ENCODE peak calls at places on chromosomes 11 and 22, in eight cellular contexts. I is choroid plexus epithelial cell, J is endodermal cell, X is colonic mucosa, M is suprapubic skin, A is GM13976, K is mesothelial cell of epicardium, S is omental fat pad. O is an unnamed sample.
A peak's percentile ranks its signal among the peaks of the same experiment; 100 is the strongest.

GRCh38 chr11:98183034-98183433 is 837.7 kb upstream of the CNTN5 start:
- DNase-seq in M (no peak), K (no peak), A (no peak), I (no peak), J (no peak), S (no peak), X (no peak), O (no peak)

GRCh38 chr11:42066113-42066512 is 606.7 kb upstream of the LRRC4C start:
- DNase-seq in J (peak; percentile 49), M (peak; percentile 65), I (no peak), A (no peak), K (no peak), X (no peak), S (no peak), O (no peak)

GRCh38 chr11:94638902-94639373 is 71.8 kb downstream of the PIWIL4 start:
- DNase-seq in J (no peak), K (no peak), A (no peak), M (no peak), I (peak; percentile 75), X (no peak), S (no peak), O (peak; percentile 17)

GRCh38 chr11:83069441-83070043 is 2.2 kb downstream of the RAB30 start:
- DNase-seq in I (peak; percentile 14), J (no peak), S (no peak), M (no peak), K (no peak), X (no peak), A (no peak), O (no peak)

GRCh38 chr11:89566972-89567371 is 75.8 kb upstream of the NOX4 start:
- DNase-seq in J (no peak), K (no peak), S (no peak), X (no peak), M (no peak), I (no peak), A (no peak), O (no peak)

GRCh38 chr11:11531127-11531526 is 90.7 kb downstream of the GALNT18 start:
- DNase-seq in S (no peak), I (no peak), K (no peak), J (no peak), X (no peak), A (no peak), M (no peak), O (no peak)

GRCh38 chr22:33851240-33851639 is 69.0 kb downstream of the LARGE1 start:
- DNase-seq in K (no peak), X (no peak), M (no peak), J (no peak), S (no peak), A (no peak), I (no peak), O (no peak)

GRCh38 chr11:121095561-121095960 is 5.5 kb upstream of the TECTA start:
- DNase-seq in K (no peak), J (no peak), M (no peak), S (no peak), I (no peak), X (no peak), A (no peak), O (no peak)

GRCh38 chr11:43738600-43739409 is 58.3 kb downstream of the HSD17B12 start:
- DNase-seq in A (no peak), I (peak; percentile 93), M (no peak), J (no peak), X (no peak), K (no peak), S (no peak), O (no peak)

GRCh38 chr11:126603486-126603885 is 248.0 kb downstream of the ST3GAL4 start:
- DNase-seq in M (peak; percentile 24), J (no peak), K (no peak), I (no peak), X (no peak), A (no peak), S (no peak), O (no peak)

GRCh38 chr22:39242809-39243442 is 1.9 kb downstream of the PDGFB start:
- DNase-seq in K (peak; percentile 55), X (peak; percentile 39), A (no peak), M (no peak), I (no peak), J (peak; percentile 88), S (no peak), O (no peak)

GRCh38 chr11:7548659-7549283 is 35.0 kb downstream of the PPFIBP2 start:
- DNase-seq in S (no peak), X (peak; percentile 63), K (no peak), I (no peak), M (no peak), A (peak; percentile 47), J (peak; percentile 95), O (peak; percentile 58)

GRCh38 chr11:45252134-45252856 is 33.8 kb downstream of the SYT13 start:
- DNase-seq in A (peak; percentile 71), J (peak; percentile 96), X (peak; percentile 84), M (no peak), K (no peak), S (no peak), I (no peak), O (peak; percentile 57)

GRCh38 chr11:94185387-94186084 is 56.9 kb downstream of the PANX1 start:
- DNase-seq in K (no peak), S (no peak), X (no peak), J (no peak), M (no peak), I (peak; percentile 55), A (no peak), O (no peak)

GRCh38 chr11:130551388-130551787 is 102.9 kb downstream of the ADAMTS15 start:
- DNase-seq in I (peak; percentile 41), M (no peak), S (no peak), J (no peak), A (no peak), X (no peak), K (no peak), O (no peak)

GRCh38 chr11:33699515-33700424 is 856 bp downstream of the C11orf91 start:
- DNase-seq in A (no peak), J (no peak), X (peak; percentile 82), K (no peak), I (peak; percentile 82), M (peak; percentile 82), S (no peak), O (no peak)

GRCh38 chr11:70473186-70473872 is 75.0 kb downstream of the CTTN start:
- DNase-seq in X (no peak), A (no peak), S (no peak), K (no peak), I (no peak), M (no peak), J (no peak), O (no peak)

GRCh38 chr22:39520874-39521857 is 804 bp downstream of the ATF4 start:
- DNase-seq in J (peak; percentile 80), I (peak; percentile 89), X (peak; percentile 84), S (no peak), K (no peak), A (peak; percentile 84), M (peak; percentile 89), O (peak; percentile 77)

GRCh38 chr22:43152355-43153071 is 1.2 kb downstream of the TSPO start:
- DNase-seq in X (peak; percentile 88), I (peak; percentile 41), M (peak; percentile 91), S (peak; percentile 50), J (peak; percentile 60), K (no peak), A (no peak), O (no peak)

GRCh38 chr11:76785513-76785912 is 2.4 kb downstream of the TSKU start:
- DNase-seq in J (peak; percentile 84), I (peak; percentile 52), S (no peak), M (no peak), A (no peak), X (peak; percentile 57), K (no peak), O (no peak)

GRCh38 chr11:78577495-78577894 is 2.8 kb upstream of the NARS2 start:
- DNase-seq in I (no peak), M (no peak), X (no peak), S (no peak), A (no peak), K (no peak), J (no peak), O (no peak)
- TF ChIP-seq CTCF in I (no peak), M (no peak), X (no peak), S (no peak), A (no peak), K (no peak), J (no peak), O (no peak)

GRCh38 chr22:38204784-38205183 is 3.0 kb downstream of the MAFF start:
- DNase-seq in K (no peak), S (no peak), X (no peak), A (peak; percentile 61), J (no peak), M (peak; percentile 61), I (no peak), O (peak; percentile 53)

GRCh38 chr22:38203090-38203810 is 1.5 kb downstream of the MAFF start:
- DNase-seq in M (peak; percentile 80), S (no peak), J (peak; percentile 84), X (peak; percentile 83), A (peak; percentile 59), I (peak; percentile 60), K (no peak), O (no peak)

GRCh38 chr22:38205261-38206128 is 3.7 kb downstream of the MAFF start:
- DNase-seq in A (no peak), K (no peak), M (peak; percentile 89), I (peak; percentile 88), J (no peak), S (no peak), X (peak; percentile 58), O (no peak)

GRCh38 chr22:38202437-38203089 is 769 bp downstream of the MAFF start:
- DNase-seq in X (peak; percentile 91), S (peak; percentile 76), J (peak; percentile 79), A (peak; percentile 61), K (peak; percentile 69), M (peak; percentile 95), I (peak; percentile 90), O (no peak)

GRCh38 chr22:38203855-38204497 is 2.2 kb downstream of the MAFF start:
- DNase-seq in K (no peak), I (no peak), M (peak; percentile 65), J (no peak), X (no peak), S (no peak), A (no peak), O (no peak)
- TF ChIP-seq CTCF in K (no peak), I (no peak), M (no peak), J (no peak), X (no peak), S (no peak), A (no peak), O (no peak)

GRCh38 chr11:22169833-22170232 is 23.1 kb upstream of the ANO5 start:
- DNase-seq in X (no peak), J (no peak), M (no peak), S (no peak), I (peak; percentile 12), A (no peak), K (no peak), O (no peak)
- TF ChIP-seq CTCF in X (peak; percentile 14), J (peak; percentile 71), M (no peak), S (no peak), I (peak; percentile 38), A (no peak), K (peak; percentile 27), O (peak; percentile 31)

DNA sequence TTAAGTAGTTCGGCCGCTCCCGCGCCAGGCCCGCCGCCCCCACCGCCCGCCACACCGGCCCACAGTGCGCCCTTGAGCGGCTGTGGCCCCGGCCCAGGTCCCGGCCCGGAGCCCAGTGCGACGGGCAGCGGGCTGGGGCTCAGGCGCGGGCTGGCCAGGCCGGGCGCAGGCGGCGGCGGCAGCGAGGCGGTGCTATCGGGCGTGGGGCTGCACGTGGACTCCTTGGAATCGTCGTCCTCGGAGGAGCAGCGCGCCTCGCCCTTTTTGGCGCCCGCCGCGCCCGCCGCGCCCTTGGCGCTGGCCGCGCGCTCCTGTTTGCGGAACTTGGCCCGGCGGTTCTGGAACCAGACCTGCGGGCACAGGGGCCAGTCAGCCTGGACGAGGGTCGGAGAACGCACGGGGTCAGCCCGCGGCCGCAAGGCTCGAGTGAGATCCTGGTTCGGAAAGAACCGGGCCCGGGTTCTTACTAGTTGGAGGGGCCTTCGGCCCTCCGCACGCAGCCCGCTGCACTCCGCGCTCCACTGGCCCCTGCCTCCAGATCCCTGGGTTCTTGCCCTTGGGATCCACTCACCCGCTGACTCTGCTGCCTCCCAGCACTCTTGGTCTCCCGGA is 4.0 kb downstream of the PHOX2A start:
- DNase-seq in S (no peak), J (peak; percentile 74), I (peak; percentile 30), K (no peak), A (no peak), X (peak; percentile 67), M (peak; percentile 80), O (no peak)
- TF ChIP-seq CTCF in S (no peak), J (no peak), I (no peak), K (no peak), A (no peak), X (no peak), M (no peak), O (peak; percentile 3)

O was measured in GM10248.